ENCODE peak calls at places on chromosome 14, in four cellular contexts. Y is esophagus muscularis mucosa, M is transverse colon, F is stomach. D is an unnamed sample.

GRCh38 chr14:58298880-58299664 is 717 bp downstream of the ARID4A start:
- DNase-seq in Y (no peak), M (peak), F (peak), D (peak)

GRCh38 chr14:52873694-52874093 is 77.2 kb downstream of the FERMT2 start:
- DNase-seq in Y (no peak), M (no peak), F (no peak), D (no peak)

GRCh38 chr14:23101986-23102625 is 2.7 kb downstream of the CIROP start:
- DNase-seq in Y (no peak), M (no peak), F (no peak), D (no peak)

GRCh38 chr14:24381363-24382102 is 13.5 kb downstream of the NFATC4 start:
- DNase-seq in Y (no peak), M (no peak), F (peak), D (no peak)

GRCh38 chr14:63800083-63800482 is 52.7 kb upstream of the SYNE2 start:
- DNase-seq in Y (no peak), M (no peak), F (no peak), D (no peak)

GRCh38 chr14:24389266-24389855 is 9.4 kb upstream of the NYNRIN start:
- DNase-seq in Y (no peak), M (no peak), F (no peak), D (no peak)

GRCh38 chr14:27242874-27243273 is 645.0 kb upstream of the NOVA1 start:
- DNase-seq in Y (no peak), M (no peak), F (no peak), D (no peak)

GRCh38 chr14:24612186-24612585 is 2.7 kb upstream of the GZMH start:
- DNase-seq in Y (no peak), M (no peak), F (no peak), D (no peak)

GRCh38 chr14:106843376-106843775 is 1317.0 kb downstream of the TMEM121 start:
- DNase-seq in Y (no peak), M (no peak), F (no peak), D (no peak)

GRCh38 chr14:56195727-56196126 is 77.5 kb downstream of the PELI2 start:
- DNase-seq in Y (no peak), M (peak), F (no peak), D (no peak)

GRCh38 chr14:57866199-57866755 is 385 bp upstream of the SLC35F4 start:
- DNase-seq in Y (no peak), M (no peak), F (no peak), D (no peak)

GRCh38 chr14:41419709-41420108 is 187.0 kb upstream of the LRFN5 start:
- DNase-seq in Y (no peak), M (no peak), F (no peak), D (no peak)

GRCh38 chr14:32379447-32379846 is 50.3 kb downstream of the AKAP6 start:
- DNase-seq in Y (no peak), M (no peak), F (no peak), D (no peak)

GRCh38 chr14:69090187-69090789 is 62.6 kb downstream of the DCAF5 start:
- DNase-seq in Y (peak), M (peak), F (no peak), D (no peak)

GRCh38 chr14:59698793-59699192 is 122.2 kb upstream of the CCDC175 start:
- DNase-seq in Y (no peak), M (no peak), F (no peak), D (no peak)

GRCh38 chr14:22008098-22008412 is 334.4 kb upstream of the OR4E1 start:
- DNase-seq in Y (no peak), M (no peak), F (no peak), D (no peak)

GRCh38 chr14:96176811-96177211 is 27.8 kb upstream of the BDKRB2 start:
- DNase-seq in Y (no peak), M (no peak), F (no peak), D (no peak)

GRCh38 chr14:54756656-54757392 is 145.8 kb downstream of the GCH1 start:
- DNase-seq in Y (no peak), M (no peak), F (no peak), D (peak)

GRCh38 chr14:70254476-70254961 is 65.8 kb upstream of the SLC8A3 start:
- DNase-seq in Y (no peak), M (peak), F (peak), D (no peak)

GRCh38 chr14:59032821-59033220 is 155.6 kb upstream of the DAAM1 start:
- DNase-seq in Y (no peak), M (no peak), F (no peak), D (no peak)

GRCh38 chr14:96084796-96085195 is 45.6 kb downstream of the C14orf132 start:
- DNase-seq in Y (no peak), M (no peak), F (no peak), D (peak)

GRCh38 chr14:95309261-95310051 is 10.3 kb downstream of the CLMN start:
- DNase-seq in Y (no peak), M (no peak), F (no peak), D (no peak)

GRCh38 chr14:92900660-92901059 is 22.3 kb upstream of the CHGA start:
- DNase-seq in Y (no peak), M (no peak), F (no peak), D (no peak)

GRCh38 chr14:53663709-53664108 is 292.9 kb downstream of the BMP4 start:
- DNase-seq in Y (no peak), M (peak), F (no peak), D (no peak)

GRCh38 chr14:68653754-68654153 is 139.1 kb downstream of the ZFP36L1 start:
- DNase-seq in Y (no peak), M (no peak), F (no peak), D (no peak)

GRCh38 chr14:71212683-71213107 is 305.4 kb downstream of the PCNX1 start:
- DNase-seq in Y (no peak), M (no peak), F (no peak), D (no peak)

GRCh38 chr14:50447491-50447890 is 50.8 kb upstream of the CDKL1 start:
- DNase-seq in Y (no peak), M (no peak), F (no peak), D (no peak)

GRCh38 chr14:30129795-30130194 is 202.1 kb upstream of the PRKD1 start:
- DNase-seq in Y (no peak), M (no peak), F (no peak), D (no peak)

DNA sequence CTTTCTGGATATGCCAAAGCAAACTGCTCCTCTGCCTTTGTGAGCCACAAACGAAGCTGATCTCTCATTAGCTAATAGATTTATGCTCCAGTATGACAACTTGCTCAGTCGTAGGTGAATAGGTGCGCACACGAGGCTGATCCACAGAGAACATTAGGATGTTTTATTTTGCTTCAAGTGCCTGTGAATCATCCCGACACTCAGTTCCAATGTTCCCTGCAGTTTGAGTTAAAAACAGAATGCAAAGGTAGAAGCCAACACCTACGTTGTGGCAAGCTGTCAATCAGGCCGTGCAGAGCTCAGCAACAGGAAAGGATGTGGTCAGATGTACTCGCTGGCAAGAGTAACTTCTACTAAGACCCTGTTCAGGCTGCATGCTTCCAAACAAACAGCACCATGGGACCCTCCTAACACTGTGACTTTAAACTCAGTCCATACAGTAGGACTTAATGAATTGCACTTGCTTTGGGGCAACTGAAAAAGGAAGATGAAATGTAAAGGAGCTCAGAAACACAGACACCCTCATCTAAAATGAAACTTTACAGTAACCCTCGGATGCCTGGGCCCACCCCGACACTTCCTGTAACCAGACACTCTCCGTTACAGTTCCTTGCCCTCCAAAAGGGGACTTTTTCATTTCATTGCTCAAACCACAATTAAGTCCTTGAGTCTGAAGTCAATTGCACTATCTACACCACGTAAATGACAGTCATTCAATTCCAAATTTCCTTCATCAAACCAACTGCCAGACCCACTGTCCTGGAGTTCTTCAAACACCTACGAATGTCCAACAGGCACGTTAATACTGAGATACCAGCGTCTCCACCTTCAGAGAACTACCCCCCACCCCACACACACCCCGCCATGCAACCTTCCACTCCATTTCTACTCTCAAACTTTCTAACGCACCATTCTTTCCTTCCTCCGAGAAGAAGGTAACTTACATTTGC is 1.6 kb downstream of the CCDC88C start:
- DNase-seq in Y (no peak), M (peak), F (peak), D (no peak)
- TF ChIP-seq EP300 in Y (no peak), M (no peak), F (no peak), D (no peak)

GRCh38 chr14:77041837-77042557 is 13.5 kb upstream of the IRF2BPL start:
- DNase-seq in Y (no peak), M (peak), F (peak), D (no peak)
- H3K27ac ChIP-seq in Y (peak), M (peak), F (peak), D (peak)

GRCh38 chr14:94077111-94077821 is 3.7 kb downstream of the DDX24 start:
- DNase-seq in Y (no peak), M (no peak), F (no peak), D (no peak)
- H3K4me3 ChIP-seq in Y (peak), M (no peak), F (peak), D (peak)

GRCh38 chr14:88821888-88822287 is 2.6 kb upstream of the TTC8 start:
- DNase-seq in Y (no peak), M (no peak), F (no peak), D (no peak)

GRCh38 chr14:88818018-88818417 is 6.4 kb upstream of the TTC8 start:
- DNase-seq in Y (no peak), M (no peak), F (no peak), D (no peak)

GRCh38 chr14:88821378-88821777 is 3.1 kb upstream of the TTC8 start:
- DNase-seq in Y (no peak), M (no peak), F (no peak), D (no peak)

GRCh38 chr14:88815980-88816379 is 8.5 kb upstream of the TTC8 start:
- DNase-seq in Y (no peak), M (no peak), F (no peak), D (no peak)
- TF ChIP-seq EP300 in Y (no peak), M (no peak), F (no peak), D (no peak)

GRCh38 chr14:76784881-76785280 is 23.6 kb downstream of the VASH1 start:
- DNase-seq in Y (peak), M (peak), F (peak), D (no peak)

GRCh38 chr14:76782115-76782884 is 21.0 kb downstream of the VASH1 start:
- DNase-seq in Y (peak), M (no peak), F (no peak), D (no peak)

GRCh38 chr14:76784266-76784874 is 23.1 kb downstream of the VASH1 start:
- DNase-seq in Y (peak), M (no peak), F (peak), D (no peak)

GRCh38 chr14:76781648-76782051 is 20.4 kb downstream of the VASH1 start:
- DNase-seq in Y (peak), M (no peak), F (no peak), D (no peak)

GRCh38 chr14:76782885-76783566 is 21.8 kb downstream of the VASH1 start:
- DNase-seq in Y (peak), M (no peak), F (no peak), D (no peak)
- H3K27ac ChIP-seq in Y (peak), M (no peak), F (no peak), D (no peak)

DNA sequence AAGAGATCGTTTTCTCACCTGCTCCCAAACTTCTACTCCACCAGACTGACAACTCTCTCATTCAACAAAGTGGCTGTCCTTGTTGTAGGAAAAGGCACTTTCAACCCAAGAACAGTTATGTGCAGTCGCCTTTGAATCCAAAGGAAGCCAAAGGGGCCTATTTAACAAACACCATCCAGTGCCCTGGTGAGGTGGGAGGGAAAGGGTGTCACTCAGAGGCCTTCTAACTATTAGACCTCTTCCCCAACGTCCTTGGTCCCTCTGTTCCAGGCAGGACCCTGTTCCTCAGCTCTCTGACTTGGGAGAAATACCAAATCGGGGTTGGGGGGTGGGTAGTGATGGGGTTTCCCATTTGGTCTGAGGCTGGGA is 3.2 kb downstream of the SIX4 start:
- DNase-seq in Y (no peak), M (no peak), F (no peak), D (no peak)
- H3K4me3 ChIP-seq in Y (peak), M (no peak), F (peak), D (peak)

GRCh38 chr14:101290681-101291080 is 270.6 kb upstream of the DIO3 start:
- DNase-seq in Y (no peak), M (no peak), F (no peak), D (no peak)
- TF ChIP-seq EP300 in Y (no peak), M (no peak), F (no peak), D (no peak)

DNA sequence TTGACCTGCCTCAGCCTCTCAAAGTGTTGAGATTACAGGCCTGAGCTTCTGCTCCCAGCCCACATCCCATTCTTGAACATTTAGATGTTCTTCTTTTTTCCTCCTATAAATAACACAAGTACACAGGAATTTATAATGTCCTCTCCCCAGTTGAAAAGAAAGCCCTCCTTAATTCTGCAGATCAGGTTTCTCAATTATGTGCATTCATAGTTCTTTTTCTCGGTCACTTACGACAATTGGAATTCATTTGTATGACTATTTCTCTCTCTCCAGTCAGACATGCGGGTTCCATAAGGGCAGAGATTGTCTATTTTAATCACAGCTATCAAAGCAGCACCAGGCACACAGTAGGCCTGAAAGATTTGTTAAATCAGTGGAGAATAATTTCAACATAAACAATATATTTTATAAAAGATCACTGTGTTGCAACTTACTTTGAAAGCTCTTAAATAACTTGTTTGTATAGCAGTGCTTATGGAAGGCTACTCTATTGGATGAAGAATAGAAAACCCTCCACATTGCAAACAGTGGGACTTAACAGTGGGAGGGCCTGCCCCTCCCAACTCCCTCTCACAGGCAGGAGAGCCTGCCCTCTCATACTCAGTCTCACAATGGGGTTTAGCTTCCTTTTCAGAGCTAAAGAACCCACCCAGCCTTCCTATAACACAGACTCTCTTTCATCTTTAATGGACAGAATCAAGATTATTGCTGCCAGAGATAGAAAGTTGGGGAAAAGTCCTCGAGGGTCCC is 84.1 kb upstream of the TRAF3 start:
- DNase-seq in Y (no peak), M (no peak), F (no peak), D (no peak)
- H3K27ac ChIP-seq in Y (no peak), M (no peak), F (peak), D (no peak)

GRCh38 chr14:65255583-65256443 is 153.5 kb upstream of the MAX start:
- DNase-seq in Y (no peak), M (peak), F (peak), D (no peak)
- H3K4me3 ChIP-seq in Y (no peak), M (no peak), F (no peak), D (no peak)